ENCODE peak calls at places on chromosomes 12 and 14, in four cellular contexts. W is GM12878, V is SK-N-SH, O is K562. R is an unnamed sample.

GRCh38 chr12:122984612-122985358 is 4.3 kb downstream of the ARL6IP4 start:
- DNase-seq in W (no peak), V (no peak), O (no peak), R (peak; percentile 81)

GRCh38 chr12:45477526-45477925 is 252.0 kb upstream of the ARID2 start:
- DNase-seq in W (no peak), V (no peak), O (no peak), R (no peak)

GRCh38 chr14:24941719-24942118 is 108.2 kb downstream of the STXBP6 start:
- DNase-seq in W (no peak), V (no peak), O (no peak), R (no peak)

GRCh38 chr14:33307691-33308369 is 369.2 kb downstream of the NPAS3 start:
- DNase-seq in W (no peak), V (peak; percentile 27), O (no peak), R (no peak)

GRCh38 chr12:67520611-67521010 is 127.9 kb upstream of the DYRK2 start:
- DNase-seq in W (no peak), V (no peak), O (no peak), R (no peak)

GRCh38 chr12:60231301-60231700 is 635.5 kb downstream of the SLC16A7 start:
- DNase-seq in W (no peak), V (no peak), O (no peak), R (no peak)

GRCh38 chr12:2395352-2395977 is 342.7 kb downstream of the CACNA1C start:
- DNase-seq in W (no peak), V (peak; percentile 78), O (peak; percentile 73), R (peak; percentile 29)

GRCh38 chr14:79016828-79017505 is 846.8 kb downstream of the NRXN3 start:
- DNase-seq in W (no peak), V (no peak), O (no peak), R (peak; percentile 10)

GRCh38 chr12:118058881-118059644 is 1.9 kb downstream of the WSB2 start:
- DNase-seq in W (no peak), V (no peak), O (no peak), R (peak; percentile 44)

GRCh38 chr12:5247144-5247543 is 184.8 kb upstream of the NTF3 start:
- DNase-seq in W (no peak), V (no peak), O (no peak), R (no peak)

GRCh38 chr12:23533699-23534098 is 415.8 kb downstream of the SOX5 start:
- DNase-seq in W (no peak), V (no peak), O (no peak), R (no peak)

GRCh38 chr14:92687681-92688433 is 60.6 kb downstream of the LGMN start:
- DNase-seq in W (no peak), V (peak; percentile 71), O (no peak), R (no peak)

GRCh38 chr14:69818760-69819191 is 21.7 kb upstream of the SLC10A1 start:
- DNase-seq in W (peak; percentile 55), V (peak; percentile 76), O (peak; percentile 72), R (peak; percentile 68)

GRCh38 chr12:50618864-50619609 is 114.3 kb downstream of the DIP2B start:
- DNase-seq in W (no peak), V (no peak), O (no peak), R (no peak)

GRCh38 chr12:14774944-14775651 is 28.2 kb downstream of the WBP11 start:
- DNase-seq in W (no peak), V (peak; percentile 49), O (no peak), R (no peak)
- TF ChIP-seq NFIC in W (no peak), V (no peak), O (no peak), R (no peak)

GRCh38 chr14:58637391-58638230 is at the start of gene DACT1:
- DNase-seq in W (no peak), V (peak; percentile 82), O (peak; percentile 66), R (no peak)
- TF ChIP-seq NFIC in W (no peak), V (no peak), O (no peak), R (no peak)

GRCh38 chr14:20711275-20712069 is 22.9 kb downstream of the ANG start:
- DNase-seq in W (no peak), V (no peak), O (no peak), R (no peak)
- TF ChIP-seq NFIC in W (no peak), V (no peak), O (peak; percentile 51), R (no peak)

GRCh38 chr12:114741940-114742339 is 58.0 kb upstream of the TBX3 start:
- DNase-seq in W (no peak), V (no peak), O (no peak), R (no peak)

GRCh38 chr12:114744285-114744684 is 60.3 kb upstream of the TBX3 start:
- DNase-seq in W (no peak), V (no peak), O (no peak), R (no peak)

GRCh38 chr12:114743799-114744198 is 59.8 kb upstream of the TBX3 start:
- DNase-seq in W (no peak), V (no peak), O (no peak), R (no peak)

GRCh38 chr12:114742363-114742762 is 58.4 kb upstream of the TBX3 start:
- DNase-seq in W (no peak), V (peak; percentile 58), O (no peak), R (no peak)

DNA sequence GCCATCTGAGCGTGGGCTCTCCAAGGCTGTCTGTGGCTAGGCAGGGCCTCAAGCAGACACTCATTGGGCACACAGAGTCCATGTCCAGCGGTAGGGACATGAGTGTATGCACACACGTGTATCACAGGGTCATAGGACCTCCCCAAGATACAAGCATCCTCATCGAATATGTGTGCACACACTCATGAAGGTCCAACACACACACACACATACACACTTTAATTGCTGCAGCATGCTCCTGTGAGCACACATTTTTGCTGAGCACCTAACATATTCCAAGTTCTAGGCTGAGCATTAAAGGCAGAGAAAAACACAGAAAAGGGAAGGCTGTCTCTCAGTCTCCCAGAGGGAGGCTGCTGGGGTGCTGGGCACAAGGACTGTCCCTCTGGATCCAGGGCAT is 59.3 kb upstream of the TBX3 start:
- DNase-seq in W (no peak), V (no peak), O (no peak), R (no peak)
- TF ChIP-seq NFIC in W (no peak), V (no peak), O (no peak), R (no peak)

GRCh38 chr12:57717131-57717530 is 21.4 kb downstream of the AGAP2 start:
- DNase-seq in W (no peak), V (no peak), O (no peak), R (no peak)
- TF ChIP-seq NFIC in W (no peak), V (no peak), O (no peak), R (no peak)

DNA sequence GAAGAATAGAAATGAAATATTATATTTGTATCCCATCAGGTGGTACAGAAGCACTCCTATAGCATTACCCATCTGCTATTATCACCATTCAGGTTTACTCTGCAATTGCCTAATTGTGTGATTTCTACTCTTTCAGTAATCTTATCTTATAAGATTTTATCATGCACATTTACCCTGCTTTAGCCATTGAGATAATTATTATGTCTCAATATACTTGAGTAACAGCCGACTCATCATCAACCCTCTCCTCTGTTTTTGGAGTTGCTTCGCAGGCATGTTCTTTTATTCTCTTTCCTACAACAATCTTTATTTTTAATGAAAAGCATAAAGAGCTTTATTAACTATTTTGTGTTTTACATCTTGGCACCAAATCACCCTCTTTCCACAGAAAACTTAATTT is 419.9 kb downstream of the LRIG3 start:
- DNase-seq in W (no peak), V (no peak), O (no peak), R (no peak)
- TF ChIP-seq NFIC in W (no peak), V (no peak), O (no peak), R (no peak)

R was measured in HepG2.